ENCODE peak calls at places on chromosomes 4 and X, in eight cellular contexts. L, G, I, S, C, J, V and K are unnamed samples.

GRCh38 chr4:153137168-153137567 is 67.1 kb upstream of the TRIM2 start:
- DNase-seq in L (no peak), G (no peak), I (no peak), S (peak; percentile 76), C (no peak), J (no peak), V (peak; percentile 90), K (peak; percentile 45)

GRCh38 chr4:23594125-23594524 is 295.7 kb downstream of the PPARGC1A start:
- DNase-seq in L (no peak), G (no peak), I (no peak), S (no peak), C (no peak), J (no peak), V (no peak), K (no peak)

GRCh38 chr4:7299051-7299907 is 106.9 kb downstream of the SORCS2 start:
- DNase-seq in L (no peak), G (peak; percentile 92), I (no peak), S (no peak), C (peak; percentile 78), J (no peak), V (no peak), K (no peak)

GRCh38 chr4:41213563-41214157 is 682 bp downstream of the APBB2 start:
- DNase-seq in L (peak; percentile 21), G (no peak), I (no peak), S (peak; percentile 62), C (peak; percentile 52), J (no peak), V (no peak), K (no peak)

GRCh38 chrX:25442501-25442900 is 426.7 kb upstream of the ARX start:
- DNase-seq in L (no peak), G (peak; percentile 15), I (no peak), S (no peak), C (peak; percentile 33), J (no peak), V (no peak), K (peak; percentile 40)

GRCh38 chr4:133137571-133137970 is 11.5 kb upstream of the PCDH10 start:
- DNase-seq in L (no peak), G (no peak), I (no peak), S (no peak), C (no peak), J (no peak), V (no peak), K (no peak)

GRCh38 chr4:47836655-47837581 is 949 bp downstream of the CORIN start:
- DNase-seq in L (peak; percentile 52), G (peak; percentile 89), I (peak; percentile 24), S (peak; percentile 95), C (peak; percentile 93), J (peak; percentile 71), V (peak; percentile 80), K (peak; percentile 94)

GRCh38 chr4:186948361-186949291 is 225.0 kb upstream of the FAT1 start:
- DNase-seq in L (no peak), G (peak; percentile 73), I (no peak), S (peak; percentile 90), C (peak; percentile 0), J (no peak), V (peak; percentile 20), K (peak; percentile 87)

GRCh38 chr4:69689530-69690111 is 36.6 kb upstream of the UGT2A1 start:
- DNase-seq in L (no peak), G (peak; percentile 36), I (no peak), S (no peak), C (peak; percentile 54), J (no peak), V (peak; percentile 66), K (no peak)

GRCh38 chrX:100674705-100675104 is 30.7 kb downstream of the SRPX2 start:
- DNase-seq in L (no peak), G (no peak), I (no peak), S (no peak), C (no peak), J (no peak), V (no peak), K (no peak)

GRCh38 chrX:77640702-77641101 is 145.3 kb downstream of the ATRX start:
- DNase-seq in L (no peak), G (no peak), I (no peak), S (no peak), C (no peak), J (no peak), V (no peak), K (no peak)